ENCODE peak calls at places on chromosome 16, in seven cellular contexts. X is heart right ventricle, E is lung, M is DND-41, H is ascending aorta, O is tibial nerve, I is thoracic aorta. A is an unnamed sample. For H3K27me3, the result is how much of the 10 kb centered on the place peaks cover.

GRCh38 chr16:57734925-57735754 is 430 bp upstream of the KATNB1 start:
- DNase-seq in O (peak), E (peak), M (peak), I (peak), H (peak), X (peak), A (peak)

GRCh38 chr16:69286941-69287713 is 24.0 kb upstream of the VPS4A start:
- DNase-seq in E (peak), O (peak), I (peak), M (peak), H (peak), X (peak), A (no peak)

GRCh38 chr16:66007717-66008116 is 358.8 kb upstream of the CDH5 start:
- DNase-seq in O (no peak), H (no peak), E (no peak), M (no peak), I (no peak), X (no peak), A (no peak)

GRCh38 chr16:5578980-5579379 is 481.4 kb upstream of the EEF2KMT start:
- DNase-seq in I (no peak), X (no peak), O (no peak), H (no peak), E (no peak), M (no peak), A (no peak)

GRCh38 chr16:53341787-53342186 is 92.5 kb upstream of the RBL2 start:
- DNase-seq in M (no peak), H (no peak), X (no peak), I (no peak), O (no peak), E (no peak), A (no peak)

GRCh38 chr16:11395008-11395948 is 50.0 kb downstream of the RMI2 start:
- DNase-seq in O (no peak), H (no peak), X (no peak), M (no peak), I (no peak), E (no peak), A (no peak)

GRCh38 chr16:4025428-4025827 is 90.8 kb downstream of the ADCY9 start:
- DNase-seq in I (no peak), X (no peak), O (no peak), E (no peak), M (no peak), H (no peak), A (no peak)

GRCh38 chr16:72066747-72067146 is 3.7 kb downstream of the HPR start:
- DNase-seq in X (peak), M (no peak), O (no peak), I (no peak), E (no peak), H (no peak), A (no peak)

GRCh38 chr16:22739077-22739476 is 74.9 kb upstream of the HS3ST2 start:
- DNase-seq in M (no peak), O (no peak), X (no peak), H (no peak), I (no peak), E (no peak), A (no peak)

GRCh38 chr16:25693621-25694020 is 1.9 kb downstream of the HS3ST4 start:
- DNase-seq in M (no peak), E (no peak), H (no peak), O (no peak), X (no peak), I (no peak), A (no peak)
- H3K27me3 ChIP-seq in M (under half), E (under half), H (under half), O (under half), X (half or more), I (under half), A (under half)

GRCh38 chr16:49920397-49920796 is 64.5 kb upstream of the ZNF423 start:
- DNase-seq in H (no peak), O (no peak), X (no peak), M (no peak), E (no peak), I (no peak), A (no peak)

GRCh38 chr16:49921106-49921505 is 65.2 kb upstream of the ZNF423 start:
- DNase-seq in H (no peak), O (no peak), E (no peak), X (no peak), M (no peak), I (no peak), A (no peak)

GRCh38 chr16:49924078-49924477 is 68.2 kb upstream of the ZNF423 start:
- DNase-seq in H (no peak), M (peak), E (no peak), O (no peak), X (no peak), I (no peak), A (no peak)

GRCh38 chr16:49923411-49923810 is 67.5 kb upstream of the ZNF423 start:
- DNase-seq in H (no peak), X (no peak), M (no peak), I (no peak), O (no peak), E (no peak), A (no peak)

GRCh38 chr16:49921791-49922456 is 66.0 kb upstream of the ZNF423 start:
- DNase-seq in O (peak), E (peak), X (peak), I (no peak), M (peak), H (no peak), A (peak)
- TF ChIP-seq CTCF in O (peak), E (peak), X (peak), I (peak), M (peak), H (peak), A (peak)

GRCh38 chr16:83013071-83013470 is 386.3 kb downstream of the CDH13 start:
- DNase-seq in I (no peak), M (no peak), O (no peak), E (no peak), X (no peak), H (no peak), A (no peak)
- H3K27me3 ChIP-seq in I (under half), M (under half), O (under half), E (under half), X (under half), H (under half), A (under half)

DNA sequence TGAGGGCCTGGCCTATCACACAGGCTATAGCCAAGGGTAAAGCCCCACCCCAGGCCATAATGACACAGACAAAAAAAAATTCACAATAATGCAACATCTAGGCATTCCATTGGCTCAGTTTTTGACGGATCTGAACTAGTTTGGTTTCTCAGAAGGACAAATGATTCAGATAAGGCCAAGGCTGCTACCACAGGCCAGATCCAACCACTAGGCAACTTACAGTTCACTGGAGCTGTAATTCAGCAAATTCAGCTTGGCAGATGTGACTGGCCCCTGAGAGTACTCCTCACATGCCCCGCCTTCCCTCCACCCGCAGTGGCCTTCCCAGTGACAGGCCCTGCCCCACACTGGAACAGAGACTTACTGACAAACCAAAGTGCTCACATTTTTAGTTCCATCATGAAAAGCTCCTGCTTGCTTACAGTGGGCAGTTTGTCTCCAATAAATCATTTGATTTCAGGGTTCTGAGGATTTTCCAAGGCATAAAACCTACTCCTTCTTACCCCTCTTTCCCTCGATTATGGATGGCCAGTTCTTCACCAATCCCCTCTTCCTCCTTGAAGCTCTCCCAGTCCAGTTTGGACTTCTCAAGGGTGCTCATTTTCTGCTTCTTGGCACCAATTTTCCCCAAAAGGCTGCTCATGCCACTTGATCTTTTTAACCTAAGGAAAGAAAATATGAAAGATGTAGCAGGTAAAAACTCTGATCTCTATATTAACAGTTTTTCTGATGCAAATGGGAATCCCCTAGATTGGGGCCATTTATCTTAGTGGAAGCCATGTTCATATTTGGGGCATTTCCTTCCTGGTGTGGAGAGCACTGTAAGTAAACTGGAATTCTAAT is 53.3 kb upstream of the BCAR1 start:
- DNase-seq in O (no peak), X (peak), E (no peak), H (no peak), M (no peak), I (peak), A (peak)
- TF ChIP-seq CTCF in O (no peak), X (no peak), E (no peak), H (no peak), M (no peak), I (peak), A (no peak)

DNA sequence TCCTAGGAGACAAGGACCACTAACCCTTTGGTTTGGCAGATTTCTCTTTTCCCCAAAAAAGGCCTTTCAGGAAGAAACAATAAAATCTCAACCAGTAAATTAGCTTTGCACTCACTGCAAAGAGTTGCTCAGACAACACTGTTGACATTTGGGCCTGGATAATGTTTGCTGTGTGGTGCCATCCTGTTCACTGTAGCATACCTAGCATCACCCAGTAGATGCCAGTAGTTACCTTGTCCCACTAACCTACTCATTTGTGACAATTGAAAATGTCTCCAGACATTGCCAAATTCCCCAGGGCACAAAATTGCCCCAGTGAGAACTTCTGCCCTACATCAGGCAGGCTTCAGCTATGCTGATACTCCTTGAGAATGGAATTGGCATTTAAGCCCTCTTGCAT is 177.0 kb upstream of the ERCC4 start:
- DNase-seq in I (no peak), E (no peak), O (no peak), H (no peak), X (no peak), M (no peak), A (no peak)
- H3K27me3 ChIP-seq in I (under half), E (under half), O (under half), H (under half), X (under half), M (under half), A (under half)

GRCh38 chr16:70770291-70770967 is 30.5 kb downstream of the VAC14 start:
- DNase-seq in H (no peak), I (no peak), O (no peak), X (no peak), E (no peak), M (no peak), A (no peak)
- TF ChIP-seq CTCF in H (no peak), I (no peak), O (no peak), X (no peak), E (no peak), M (no peak), A (no peak)

GRCh38 chr16:56192644-56192960 is 1.3 kb downstream of the GNAO1 start:
- DNase-seq in X (no peak), M (no peak), H (no peak), O (no peak), I (no peak), E (no peak), A (no peak)
- H3K27me3 ChIP-seq in X (half or more), M (under half), H (under half), O (under half), I (under half), E (under half), A (under half)

GRCh38 chr16:29009050-29009837 is 24.4 kb downstream of the LAT start:
- DNase-seq in O (no peak), H (no peak), M (peak), X (no peak), I (no peak), E (no peak), A (no peak)
- TF ChIP-seq CTCF in O (no peak), H (no peak), M (no peak), X (no peak), I (no peak), E (no peak), A (no peak)

GRCh38 chr16:86979984-86980553 is 337.1 kb downstream of the C16orf95 start:
- DNase-seq in M (no peak), H (no peak), E (no peak), X (no peak), O (no peak), I (no peak), A (no peak)
- H3K27me3 ChIP-seq in M (under half), H (under half), E (under half), X (under half), O (under half), I (under half), A (under half)

A was measured in GM06990.